ENCODE peak calls at places on chromosomes 16 and 17, in ten cellular contexts. One of them, this sample, is unnamed.

GRCh38 chr17:28871056-28871579 is 16.3 kb downstream of the ERAL1 start:
- DNase-seq in uterus: no peak
- DNase-seq in H9: no peak
- DNase-seq in T-helper 2 cell: peak
- DNase-seq in activated naive CD8-positive, alpha-beta T cell treated with anti-CD3 and anti-CD28 coated beads, Interleukin-2, amount 50 U/mL, for 24 hours: peak
- DNase-seq in omental fat pad: no peak
- DNase-seq in endodermal cell: no peak
- DNase-seq in ACHN: no peak
- DNase-seq in KG1: no peak
- DNase-seq in AG09309: no peak
- DNase-seq in this sample: no peak

GRCh38 chr16:87457051-87457611 is 35.7 kb downstream of the ZCCHC14 start:
- DNase-seq in endodermal cell: no peak
- DNase-seq in KG1: no peak
- DNase-seq in H9: no peak
- DNase-seq in T-helper 2 cell: no peak
- DNase-seq in AG09309: no peak
- DNase-seq in uterus: no peak
- DNase-seq in activated naive CD8-positive, alpha-beta T cell treated with anti-CD3 and anti-CD28 coated beads, Interleukin-2, amount 50 U/mL, for 24 hours: no peak
- DNase-seq in ACHN: peak
- DNase-seq in omental fat pad: no peak
- DNase-seq in this sample: no peak

GRCh38 chr16:49516382-49517036 is 142.9 kb downstream of the C16orf78 start:
- DNase-seq in ACHN: no peak
- DNase-seq in omental fat pad: no peak
- DNase-seq in endodermal cell: no peak
- DNase-seq in KG1: no peak
- DNase-seq in H9: no peak
- DNase-seq in activated naive CD8-positive, alpha-beta T cell treated with anti-CD3 and anti-CD28 coated beads, Interleukin-2, amount 50 U/mL, for 24 hours: no peak
- DNase-seq in T-helper 2 cell: no peak
- DNase-seq in AG09309: no peak
- DNase-seq in uterus: no peak
- DNase-seq in this sample: no peak

GRCh38 chr17:49434821-49435581 is 20.3 kb upstream of the PHB1 start:
- DNase-seq in activated naive CD8-positive, alpha-beta T cell treated with anti-CD3 and anti-CD28 coated beads, Interleukin-2, amount 50 U/mL, for 24 hours: peak
- DNase-seq in omental fat pad: no peak
- DNase-seq in T-helper 2 cell: peak
- DNase-seq in KG1: no peak
- DNase-seq in H9: peak
- DNase-seq in uterus: peak
- DNase-seq in ACHN: peak
- DNase-seq in AG09309: no peak
- DNase-seq in endodermal cell: peak
- DNase-seq in this sample: peak

GRCh38 chr16:22948603-22949368 is 134.8 kb downstream of the HS3ST2 start:
- DNase-seq in AG09309: no peak
- DNase-seq in KG1: no peak
- DNase-seq in omental fat pad: peak
- DNase-seq in T-helper 2 cell: peak
- DNase-seq in H9: peak
- DNase-seq in activated naive CD8-positive, alpha-beta T cell treated with anti-CD3 and anti-CD28 coated beads, Interleukin-2, amount 50 U/mL, for 24 hours: peak
- DNase-seq in endodermal cell: peak
- DNase-seq in ACHN: peak
- DNase-seq in uterus: peak
- DNase-seq in this sample: peak

GRCh38 chr17:17151055-17151454 is 55.1 kb downstream of the PLD6 start:
- DNase-seq in endodermal cell: no peak
- DNase-seq in T-helper 2 cell: peak
- DNase-seq in AG09309: peak
- DNase-seq in omental fat pad: no peak
- DNase-seq in uterus: no peak
- DNase-seq in activated naive CD8-positive, alpha-beta T cell treated with anti-CD3 and anti-CD28 coated beads, Interleukin-2, amount 50 U/mL, for 24 hours: no peak
- DNase-seq in H9: no peak
- DNase-seq in ACHN: peak
- DNase-seq in KG1: no peak
- DNase-seq in this sample: no peak

GRCh38 chr17:57578608-57578990 is 166.5 kb downstream of the CCDC182 start:
- DNase-seq in KG1: no peak
- DNase-seq in ACHN: no peak
- DNase-seq in AG09309: no peak
- DNase-seq in uterus: no peak
- DNase-seq in H9: no peak
- DNase-seq in activated naive CD8-positive, alpha-beta T cell treated with anti-CD3 and anti-CD28 coated beads, Interleukin-2, amount 50 U/mL, for 24 hours: no peak
- DNase-seq in omental fat pad: no peak
- DNase-seq in T-helper 2 cell: no peak
- DNase-seq in endodermal cell: no peak
- DNase-seq in this sample: no peak

GRCh38 chr16:85369741-85370528 is 243.2 kb upstream of the GSE1 start:
- DNase-seq in activated naive CD8-positive, alpha-beta T cell treated with anti-CD3 and anti-CD28 coated beads, Interleukin-2, amount 50 U/mL, for 24 hours: peak
- DNase-seq in ACHN: peak
- DNase-seq in omental fat pad: peak
- DNase-seq in H9: peak
- DNase-seq in T-helper 2 cell: no peak
- DNase-seq in KG1: peak
- DNase-seq in uterus: no peak
- DNase-seq in endodermal cell: peak
- DNase-seq in AG09309: no peak
- DNase-seq in this sample: peak

GRCh38 chr17:57670769-57671545 is 74.1 kb downstream of the CCDC182 start:
- DNase-seq in uterus: no peak
- DNase-seq in omental fat pad: no peak
- DNase-seq in H9: no peak
- DNase-seq in activated naive CD8-positive, alpha-beta T cell treated with anti-CD3 and anti-CD28 coated beads, Interleukin-2, amount 50 U/mL, for 24 hours: no peak
- DNase-seq in KG1: no peak
- DNase-seq in T-helper 2 cell: no peak
- DNase-seq in AG09309: no peak
- DNase-seq in endodermal cell: peak
- DNase-seq in ACHN: no peak
- DNase-seq in this sample: no peak

GRCh38 chr17:7435676-7436555 is 681 bp downstream of the TMEM102 start:
- DNase-seq in endodermal cell: peak
- DNase-seq in H9: peak
- DNase-seq in ACHN: peak
- DNase-seq in uterus: no peak
- DNase-seq in T-helper 2 cell: peak
- DNase-seq in AG09309: no peak
- DNase-seq in omental fat pad: no peak
- DNase-seq in KG1: no peak
- DNase-seq in activated naive CD8-positive, alpha-beta T cell treated with anti-CD3 and anti-CD28 coated beads, Interleukin-2, amount 50 U/mL, for 24 hours: peak
- DNase-seq in this sample: peak

This sample was measured in T follicular helper cell.